ENCODE peak calls at places on chromosomes 5 and 9, in nine cellular contexts. One of them, this sample, is unnamed.

GRCh38 chr5:173093597-173093996 is 37.4 kb downstream of the CREBRF start:
- DNase-seq in activated CD4-positive, alpha-beta T cell treated with anti-CD3 and anti-CD28 coated beads, Interleukin-2, amount 50 U/mL, for 1 hour: no peak
- DNase-seq in NCI-H1092 treated with DMSO at 0.1 percent for 48 hours: no peak
- DNase-seq in NCI-H774: no peak
- DNase-seq in aorta: no peak
- DNase-seq in ovary: no peak
- DNase-seq in LoVo: peak
- DNase-seq in neural crest cell: no peak
- DNase-seq in SK-N-SH: no peak
- DNase-seq in this sample: peak

GRCh38 chr9:94826644-94827410 is 100.3 kb downstream of the AOPEP start:
- DNase-seq in ovary: no peak
- DNase-seq in activated CD4-positive, alpha-beta T cell treated with anti-CD3 and anti-CD28 coated beads, Interleukin-2, amount 50 U/mL, for 1 hour: no peak
- DNase-seq in SK-N-SH: no peak
- DNase-seq in aorta: no peak
- DNase-seq in NCI-H774: no peak
- DNase-seq in neural crest cell: no peak
- DNase-seq in LoVo: no peak
- DNase-seq in NCI-H1092 treated with DMSO at 0.1 percent for 48 hours: no peak
- DNase-seq in this sample: no peak

GRCh38 chr5:133123297-133123696 is 71.5 kb downstream of the HSPA4 start:
- DNase-seq in LoVo: no peak
- DNase-seq in NCI-H1092 treated with DMSO at 0.1 percent for 48 hours: no peak
- DNase-seq in aorta: no peak
- DNase-seq in NCI-H774: no peak
- DNase-seq in neural crest cell: no peak
- DNase-seq in SK-N-SH: no peak
- DNase-seq in activated CD4-positive, alpha-beta T cell treated with anti-CD3 and anti-CD28 coated beads, Interleukin-2, amount 50 U/mL, for 1 hour: no peak
- DNase-seq in ovary: no peak
- DNase-seq in this sample: no peak

GRCh38 chr5:14599717-14600116 is 18.1 kb downstream of the OTULINL start:
- DNase-seq in ovary: no peak
- DNase-seq in NCI-H1092 treated with DMSO at 0.1 percent for 48 hours: no peak
- DNase-seq in LoVo: no peak
- DNase-seq in activated CD4-positive, alpha-beta T cell treated with anti-CD3 and anti-CD28 coated beads, Interleukin-2, amount 50 U/mL, for 1 hour: no peak
- DNase-seq in aorta: no peak
- DNase-seq in neural crest cell: no peak
- DNase-seq in NCI-H774: no peak
- DNase-seq in SK-N-SH: peak
- DNase-seq in this sample: no peak

GRCh38 chr5:3948838-3949237 is 353.2 kb downstream of the IRX1 start:
- DNase-seq in neural crest cell: no peak
- DNase-seq in SK-N-SH: no peak
- DNase-seq in NCI-H774: no peak
- DNase-seq in LoVo: no peak
- DNase-seq in ovary: no peak
- DNase-seq in aorta: no peak
- DNase-seq in NCI-H1092 treated with DMSO at 0.1 percent for 48 hours: no peak
- DNase-seq in activated CD4-positive, alpha-beta T cell treated with anti-CD3 and anti-CD28 coated beads, Interleukin-2, amount 50 U/mL, for 1 hour: no peak
- DNase-seq in this sample: no peak

GRCh38 chr9:114792396-114792795 is 13.4 kb downstream of the TNFSF15 start:
- DNase-seq in NCI-H1092 treated with DMSO at 0.1 percent for 48 hours: no peak
- DNase-seq in activated CD4-positive, alpha-beta T cell treated with anti-CD3 and anti-CD28 coated beads, Interleukin-2, amount 50 U/mL, for 1 hour: no peak
- DNase-seq in NCI-H774: no peak
- DNase-seq in neural crest cell: no peak
- DNase-seq in LoVo: no peak
- DNase-seq in aorta: no peak
- DNase-seq in ovary: no peak
- DNase-seq in SK-N-SH: no peak
- DNase-seq in this sample: no peak

GRCh38 chr9:97970106-97970505 is 13.0 kb upstream of the ANP32B start:
- DNase-seq in LoVo: no peak
- DNase-seq in ovary: no peak
- DNase-seq in NCI-H1092 treated with DMSO at 0.1 percent for 48 hours: no peak
- DNase-seq in aorta: no peak
- DNase-seq in neural crest cell: no peak
- DNase-seq in SK-N-SH: no peak
- DNase-seq in NCI-H774: no peak
- DNase-seq in activated CD4-positive, alpha-beta T cell treated with anti-CD3 and anti-CD28 coated beads, Interleukin-2, amount 50 U/mL, for 1 hour: no peak
- DNase-seq in this sample: no peak

GRCh38 chr5:67215592-67216471 is 19.2 kb upstream of the CD180 start:
- DNase-seq in SK-N-SH: peak
- DNase-seq in aorta: peak
- DNase-seq in NCI-H1092 treated with DMSO at 0.1 percent for 48 hours: peak
- DNase-seq in NCI-H774: peak
- DNase-seq in ovary: peak
- DNase-seq in neural crest cell: no peak
- DNase-seq in LoVo: no peak
- DNase-seq in activated CD4-positive, alpha-beta T cell treated with anti-CD3 and anti-CD28 coated beads, Interleukin-2, amount 50 U/mL, for 1 hour: peak
- DNase-seq in this sample: peak

GRCh38 chr9:99357575-99357974 is 135.5 kb downstream of the SEC61B start:
- DNase-seq in aorta: peak
- DNase-seq in LoVo: no peak
- DNase-seq in activated CD4-positive, alpha-beta T cell treated with anti-CD3 and anti-CD28 coated beads, Interleukin-2, amount 50 U/mL, for 1 hour: no peak
- DNase-seq in neural crest cell: no peak
- DNase-seq in NCI-H774: no peak
- DNase-seq in NCI-H1092 treated with DMSO at 0.1 percent for 48 hours: peak
- DNase-seq in ovary: no peak
- DNase-seq in SK-N-SH: no peak
- DNase-seq in this sample: no peak

GRCh38 chr9:114558027-114558675 is 29.4 kb upstream of the ATP6V1G1 start:
- DNase-seq in NCI-H1092 treated with DMSO at 0.1 percent for 48 hours: no peak
- DNase-seq in aorta: no peak
- DNase-seq in NCI-H774: no peak
- DNase-seq in activated CD4-positive, alpha-beta T cell treated with anti-CD3 and anti-CD28 coated beads, Interleukin-2, amount 50 U/mL, for 1 hour: no peak
- DNase-seq in ovary: no peak
- DNase-seq in LoVo: no peak
- DNase-seq in neural crest cell: no peak
- DNase-seq in SK-N-SH: no peak
- DNase-seq in this sample: no peak

GRCh38 chr5:112965733-112966306 is 10.8 kb upstream of the DCP2 start:
- DNase-seq in NCI-H774: no peak
- DNase-seq in aorta: no peak
- DNase-seq in neural crest cell: no peak
- DNase-seq in LoVo: no peak
- DNase-seq in activated CD4-positive, alpha-beta T cell treated with anti-CD3 and anti-CD28 coated beads, Interleukin-2, amount 50 U/mL, for 1 hour: no peak
- DNase-seq in NCI-H1092 treated with DMSO at 0.1 percent for 48 hours: no peak
- DNase-seq in SK-N-SH: no peak
- DNase-seq in ovary: no peak
- DNase-seq in this sample: no peak

GRCh38 chr9:127566351-127567001 is 45.6 kb upstream of the STXBP1 start:
- DNase-seq in aorta: no peak
- DNase-seq in LoVo: peak
- DNase-seq in neural crest cell: no peak
- DNase-seq in NCI-H774: no peak
- DNase-seq in ovary: no peak
- DNase-seq in SK-N-SH: no peak
- DNase-seq in NCI-H1092 treated with DMSO at 0.1 percent for 48 hours: no peak
- DNase-seq in activated CD4-positive, alpha-beta T cell treated with anti-CD3 and anti-CD28 coated beads, Interleukin-2, amount 50 U/mL, for 1 hour: no peak
- DNase-seq in this sample: peak

GRCh38 chr5:74131256-74131655 is 505.3 kb downstream of the ARHGEF28 start:
- DNase-seq in activated CD4-positive, alpha-beta T cell treated with anti-CD3 and anti-CD28 coated beads, Interleukin-2, amount 50 U/mL, for 1 hour: no peak
- DNase-seq in ovary: no peak
- DNase-seq in SK-N-SH: no peak
- DNase-seq in NCI-H1092 treated with DMSO at 0.1 percent for 48 hours: no peak
- DNase-seq in aorta: no peak
- DNase-seq in neural crest cell: no peak
- DNase-seq in LoVo: no peak
- DNase-seq in NCI-H774: no peak
- DNase-seq in this sample: no peak

GRCh38 chr5:161311141-161311708 is 235.3 kb downstream of the GABRB2 start:
- DNase-seq in ovary: no peak
- DNase-seq in neural crest cell: no peak
- DNase-seq in LoVo: no peak
- DNase-seq in NCI-H774: no peak
- DNase-seq in activated CD4-positive, alpha-beta T cell treated with anti-CD3 and anti-CD28 coated beads, Interleukin-2, amount 50 U/mL, for 1 hour: no peak
- DNase-seq in NCI-H1092 treated with DMSO at 0.1 percent for 48 hours: no peak
- DNase-seq in aorta: no peak
- DNase-seq in SK-N-SH: no peak
- DNase-seq in this sample: no peak

GRCh38 chr9:124284940-124285441 is 27.2 kb downstream of the NEK6 start:
- DNase-seq in NCI-H1092 treated with DMSO at 0.1 percent for 48 hours: no peak
- DNase-seq in SK-N-SH: no peak
- DNase-seq in NCI-H774: no peak
- DNase-seq in neural crest cell: peak
- DNase-seq in activated CD4-positive, alpha-beta T cell treated with anti-CD3 and anti-CD28 coated beads, Interleukin-2, amount 50 U/mL, for 1 hour: no peak
- DNase-seq in LoVo: no peak
- DNase-seq in aorta: no peak
- DNase-seq in ovary: no peak
- DNase-seq in this sample: no peak

GRCh38 chr9:116459576-116459975 is 227.5 kb upstream of the TRIM32 start:
- DNase-seq in NCI-H1092 treated with DMSO at 0.1 percent for 48 hours: no peak
- DNase-seq in neural crest cell: no peak
- DNase-seq in LoVo: no peak
- DNase-seq in SK-N-SH: no peak
- DNase-seq in aorta: no peak
- DNase-seq in activated CD4-positive, alpha-beta T cell treated with anti-CD3 and anti-CD28 coated beads, Interleukin-2, amount 50 U/mL, for 1 hour: no peak
- DNase-seq in NCI-H774: no peak
- DNase-seq in ovary: no peak
- DNase-seq in this sample: no peak

GRCh38 chr9:27539479-27540441 is 10.1 kb upstream of the MOB3B start:
- DNase-seq in NCI-H1092 treated with DMSO at 0.1 percent for 48 hours: no peak
- DNase-seq in neural crest cell: no peak
- DNase-seq in NCI-H774: no peak
- DNase-seq in aorta: peak
- DNase-seq in LoVo: no peak
- DNase-seq in activated CD4-positive, alpha-beta T cell treated with anti-CD3 and anti-CD28 coated beads, Interleukin-2, amount 50 U/mL, for 1 hour: no peak
- DNase-seq in SK-N-SH: no peak
- DNase-seq in ovary: peak
- DNase-seq in this sample: peak

GRCh38 chr5:34584165-34584564 is 72.0 kb upstream of the RAI14 start:
- DNase-seq in NCI-H1092 treated with DMSO at 0.1 percent for 48 hours: peak
- DNase-seq in SK-N-SH: no peak
- DNase-seq in ovary: no peak
- DNase-seq in neural crest cell: no peak
- DNase-seq in aorta: no peak
- DNase-seq in LoVo: no peak
- DNase-seq in activated CD4-positive, alpha-beta T cell treated with anti-CD3 and anti-CD28 coated beads, Interleukin-2, amount 50 U/mL, for 1 hour: no peak
- DNase-seq in NCI-H774: no peak
- DNase-seq in this sample: no peak

GRCh38 chr9:134568116-134568515 is 73.5 kb upstream of the COL5A1 start:
- DNase-seq in NCI-H774: no peak
- DNase-seq in NCI-H1092 treated with DMSO at 0.1 percent for 48 hours: no peak
- DNase-seq in activated CD4-positive, alpha-beta T cell treated with anti-CD3 and anti-CD28 coated beads, Interleukin-2, amount 50 U/mL, for 1 hour: no peak
- DNase-seq in SK-N-SH: no peak
- DNase-seq in aorta: peak
- DNase-seq in ovary: peak
- DNase-seq in LoVo: no peak
- DNase-seq in neural crest cell: no peak
- DNase-seq in this sample: no peak

GRCh38 chr5:159978358-159978757 is 30.6 kb upstream of the TTC1 start:
- DNase-seq in ovary: no peak
- DNase-seq in SK-N-SH: no peak
- DNase-seq in neural crest cell: no peak
- DNase-seq in NCI-H1092 treated with DMSO at 0.1 percent for 48 hours: no peak
- DNase-seq in activated CD4-positive, alpha-beta T cell treated with anti-CD3 and anti-CD28 coated beads, Interleukin-2, amount 50 U/mL, for 1 hour: no peak
- DNase-seq in NCI-H774: no peak
- DNase-seq in LoVo: no peak
- DNase-seq in aorta: no peak
- DNase-seq in this sample: no peak

GRCh38 chr9:132341177-132341840 is 13.5 kb downstream of the SETX start:
- DNase-seq in activated CD4-positive, alpha-beta T cell treated with anti-CD3 and anti-CD28 coated beads, Interleukin-2, amount 50 U/mL, for 1 hour: no peak
- DNase-seq in ovary: no peak
- DNase-seq in LoVo: no peak
- DNase-seq in neural crest cell: no peak
- DNase-seq in aorta: no peak
- DNase-seq in NCI-H1092 treated with DMSO at 0.1 percent for 48 hours: no peak
- DNase-seq in SK-N-SH: no peak
- DNase-seq in NCI-H774: no peak
- DNase-seq in this sample: no peak

GRCh38 chr5:173733831-173734491 is 117.5 kb upstream of the BOD1 start:
- DNase-seq in LoVo: no peak
- DNase-seq in neural crest cell: no peak
- DNase-seq in aorta: no peak
- DNase-seq in NCI-H774: no peak
- DNase-seq in SK-N-SH: no peak
- DNase-seq in activated CD4-positive, alpha-beta T cell treated with anti-CD3 and anti-CD28 coated beads, Interleukin-2, amount 50 U/mL, for 1 hour: no peak
- DNase-seq in ovary: no peak
- DNase-seq in NCI-H1092 treated with DMSO at 0.1 percent for 48 hours: no peak
- DNase-seq in this sample: peak

GRCh38 chr5:157961828-157962390 is 103.0 kb upstream of the CLINT1 start:
- DNase-seq in NCI-H1092 treated with DMSO at 0.1 percent for 48 hours: peak
- DNase-seq in ovary: no peak
- DNase-seq in LoVo: no peak
- DNase-seq in aorta: no peak
- DNase-seq in NCI-H774: no peak
- DNase-seq in activated CD4-positive, alpha-beta T cell treated with anti-CD3 and anti-CD28 coated beads, Interleukin-2, amount 50 U/mL, for 1 hour: no peak
- DNase-seq in neural crest cell: no peak
- DNase-seq in SK-N-SH: peak
- DNase-seq in this sample: no peak

GRCh38 chr5:151647320-151647861 is 39.3 kb downstream of the SPARC start:
- DNase-seq in aorta: no peak
- DNase-seq in neural crest cell: no peak
- DNase-seq in NCI-H774: no peak
- DNase-seq in activated CD4-positive, alpha-beta T cell treated with anti-CD3 and anti-CD28 coated beads, Interleukin-2, amount 50 U/mL, for 1 hour: no peak
- DNase-seq in ovary: no peak
- DNase-seq in SK-N-SH: no peak
- DNase-seq in LoVo: no peak
- DNase-seq in NCI-H1092 treated with DMSO at 0.1 percent for 48 hours: no peak
- DNase-seq in this sample: no peak

GRCh38 chr9:131685753-131686706 is 53.8 kb downstream of the RAPGEF1 start:
- DNase-seq in ovary: no peak
- DNase-seq in SK-N-SH: no peak
- DNase-seq in aorta: no peak
- DNase-seq in activated CD4-positive, alpha-beta T cell treated with anti-CD3 and anti-CD28 coated beads, Interleukin-2, amount 50 U/mL, for 1 hour: no peak
- DNase-seq in NCI-H1092 treated with DMSO at 0.1 percent for 48 hours: no peak
- DNase-seq in NCI-H774: no peak
- DNase-seq in neural crest cell: no peak
- DNase-seq in LoVo: no peak
- DNase-seq in this sample: no peak

GRCh38 chr5:135871268-135871895 is 24.3 kb downstream of the IL9 start:
- DNase-seq in NCI-H774: no peak
- DNase-seq in NCI-H1092 treated with DMSO at 0.1 percent for 48 hours: no peak
- DNase-seq in neural crest cell: no peak
- DNase-seq in aorta: no peak
- DNase-seq in SK-N-SH: no peak
- DNase-seq in LoVo: no peak
- DNase-seq in activated CD4-positive, alpha-beta T cell treated with anti-CD3 and anti-CD28 coated beads, Interleukin-2, amount 50 U/mL, for 1 hour: no peak
- DNase-seq in ovary: no peak
- DNase-seq in this sample: no peak